ENCODE peak calls at places on chromosomes 12 and 14, in five cellular contexts. Z, C, P, Q and F are unnamed samples.

GRCh38 chr14:26328766-26329165 is 269.1 kb downstream of the NOVA1 start:
- DNase-seq in Z (no peak), C (no peak), P (no peak), Q (no peak), F (no peak)

GRCh38 chr12:105369014-105369413 is 38.5 kb downstream of the C12orf75 start:
- DNase-seq in Z (peak), C (no peak), P (peak), Q (no peak), F (no peak)

GRCh38 chr12:56723889-56724659 is 1.0 kb downstream of the NACA start:
- DNase-seq in Z (peak), C (no peak), P (peak), Q (no peak), F (peak)

GRCh38 chr14:56953884-56954283 is 143.6 kb upstream of the OTX2 start:
- DNase-seq in Z (no peak), C (no peak), P (no peak), Q (no peak), F (no peak)

GRCh38 chr12:10600988-10601387 is 12.4 kb downstream of the MAGOHB start:
- DNase-seq in Z (no peak), C (no peak), P (no peak), Q (no peak), F (no peak)

GRCh38 chr12:113159937-113160336 is 10.4 kb downstream of the CFAP73 start:
- DNase-seq in Z (no peak), C (no peak), P (no peak), Q (no peak), F (no peak)

GRCh38 chr14:59688224-59689170 is 111.9 kb upstream of the CCDC175 start:
- DNase-seq in Z (peak), C (peak), P (peak), Q (peak), F (peak)

GRCh38 chr12:66288121-66288520 is 14.2 kb upstream of the HELB start:
- DNase-seq in Z (no peak), C (no peak), P (no peak), Q (no peak), F (no peak)

GRCh38 chr12:6953417-6954315 is 2.5 kb downstream of the PTPN6 start:
- DNase-seq in Z (no peak), C (no peak), P (peak), Q (no peak), F (no peak)

GRCh38 chr14:76742961-76743360 is 18.3 kb upstream of the VASH1 start:
- DNase-seq in Z (no peak), C (no peak), P (no peak), Q (no peak), F (peak)

GRCh38 chr14:75204106-75204505 is 27.7 kb upstream of the TMED10 start:
- DNase-seq in Z (no peak), C (no peak), P (peak), Q (no peak), F (no peak)

GRCh38 chr12:24088751-24089150 is 139.3 kb upstream of the SOX5 start:
- DNase-seq in Z (peak), C (no peak), P (peak), Q (no peak), F (no peak)

GRCh38 chr12:68833508-68833907 is 25.5 kb downstream of the MDM2 start:
- DNase-seq in Z (no peak), C (no peak), P (no peak), Q (no peak), F (no peak)

GRCh38 chr12:22042981-22043669 is 2.9 kb upstream of the CMAS start:
- DNase-seq in Z (peak), C (no peak), P (peak), Q (no peak), F (peak)

DNA sequence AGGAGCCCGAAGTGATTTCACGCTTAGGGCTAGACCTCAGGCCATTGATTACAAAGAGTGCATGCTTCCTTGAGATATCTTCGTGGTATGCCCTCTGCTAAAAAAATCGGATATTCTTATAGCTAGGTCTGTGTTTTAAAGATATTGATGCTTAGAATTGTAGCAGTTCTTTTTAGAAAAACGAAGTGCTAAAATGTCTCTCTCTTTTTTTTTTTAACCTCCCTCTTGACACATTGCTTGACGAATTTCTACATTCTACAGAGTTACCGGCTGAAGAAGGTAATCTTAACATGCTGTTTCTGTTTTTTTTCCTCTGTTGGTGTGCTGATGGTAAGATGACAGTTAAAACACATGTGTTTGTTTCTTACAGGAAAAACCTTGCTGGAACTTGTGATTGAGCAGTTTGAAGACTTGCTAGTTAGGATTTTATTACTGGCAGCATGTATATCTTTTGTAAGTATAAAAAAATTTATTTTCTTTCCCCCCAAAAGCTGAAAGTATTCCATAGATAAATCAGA is 1.4 kb downstream of the ATP2A2 start:
- DNase-seq in Z (no peak), C (no peak), P (no peak), Q (no peak), F (no peak)
- H3K4me3 ChIP-seq in Z (peak), C (peak), P (peak), Q (peak), F (peak)

GRCh38 chr12:111841236-111841749 is 735 bp upstream of the MAPKAPK5 start:
- DNase-seq in Z (no peak), C (no peak), P (no peak), Q (no peak), F (no peak)
- H4K8ac ChIP-seq in Z (peak), C (no peak), P (peak), Q (no peak), F (peak)

GRCh38 chr12:92300781-92301180 is 155.1 kb upstream of the BTG1 start:
- DNase-seq in Z (no peak), C (no peak), P (no peak), Q (no peak), F (no peak)

GRCh38 chr12:92301329-92301728 is 155.7 kb upstream of the BTG1 start:
- DNase-seq in Z (no peak), C (no peak), P (no peak), Q (no peak), F (no peak)

GRCh38 chr12:92299344-92299743 is 153.7 kb upstream of the BTG1 start:
- DNase-seq in Z (no peak), C (no peak), P (no peak), Q (no peak), F (no peak)

GRCh38 chr12:92297932-92298681 is 152.5 kb upstream of the BTG1 start:
- DNase-seq in Z (peak), C (no peak), P (peak), Q (no peak), F (no peak)

GRCh38 chr12:92299744-92300143 is 154.1 kb upstream of the BTG1 start:
- DNase-seq in Z (no peak), C (no peak), P (no peak), Q (no peak), F (no peak)
- H2AFZ ChIP-seq in Z (no peak), C (no peak), P (no peak), Q (no peak), F (no peak)

DNA sequence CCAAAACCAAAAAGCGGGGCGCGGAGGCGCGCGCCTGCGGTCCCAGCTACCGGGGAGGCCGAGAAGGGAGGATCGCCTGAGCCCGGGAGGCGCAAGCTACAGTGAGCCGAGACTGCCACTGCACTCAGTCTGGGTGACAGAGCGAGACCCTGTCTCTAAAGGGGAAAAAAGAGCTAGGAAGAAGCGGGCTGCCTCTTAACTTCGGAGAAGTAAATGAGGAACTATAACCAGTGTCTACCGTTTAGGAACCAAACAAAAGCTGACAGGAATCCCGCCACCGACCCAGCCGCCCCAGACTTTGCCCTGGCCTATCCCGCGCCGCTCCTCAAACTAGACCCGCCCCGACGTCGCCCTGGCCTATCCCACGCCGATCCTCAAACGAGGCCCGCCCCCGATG is 611 bp upstream of the SIVA1 start:
- DNase-seq in Z (no peak), C (no peak), P (no peak), Q (no peak), F (no peak)
- H3K4me3 ChIP-seq in Z (peak), C (peak), P (peak), Q (peak), F (peak)

GRCh38 chr14:103072595-103073366 is 11.2 kb upstream of the LBHD2 start:
- DNase-seq in Z (no peak), C (no peak), P (no peak), Q (no peak), F (no peak)
- H4K8ac ChIP-seq in Z (no peak), C (peak), P (no peak), Q (no peak), F (no peak)

GRCh38 chr14:102849522-102850379 is 72.5 kb downstream of the TRAF3 start:
- DNase-seq in Z (peak), C (no peak), P (peak), Q (no peak), F (no peak)
- H2AFZ ChIP-seq in Z (no peak), C (no peak), P (no peak), Q (no peak), F (no peak)

GRCh38 chr12:26247873-26248272 is 52.5 kb downstream of the SSPN start:
- DNase-seq in Z (no peak), C (no peak), P (no peak), Q (no peak), F (no peak)

GRCh38 chr12:26246483-26247164 is 51.3 kb downstream of the SSPN start:
- DNase-seq in Z (no peak), C (no peak), P (no peak), Q (no peak), F (peak)

GRCh38 chr12:26242683-26243082 is 47.3 kb downstream of the SSPN start:
- DNase-seq in Z (no peak), C (no peak), P (no peak), Q (no peak), F (no peak)

GRCh38 chr12:26244503-26244902 is 49.1 kb downstream of the SSPN start:
- DNase-seq in Z (no peak), C (no peak), P (no peak), Q (no peak), F (no peak)

DNA sequence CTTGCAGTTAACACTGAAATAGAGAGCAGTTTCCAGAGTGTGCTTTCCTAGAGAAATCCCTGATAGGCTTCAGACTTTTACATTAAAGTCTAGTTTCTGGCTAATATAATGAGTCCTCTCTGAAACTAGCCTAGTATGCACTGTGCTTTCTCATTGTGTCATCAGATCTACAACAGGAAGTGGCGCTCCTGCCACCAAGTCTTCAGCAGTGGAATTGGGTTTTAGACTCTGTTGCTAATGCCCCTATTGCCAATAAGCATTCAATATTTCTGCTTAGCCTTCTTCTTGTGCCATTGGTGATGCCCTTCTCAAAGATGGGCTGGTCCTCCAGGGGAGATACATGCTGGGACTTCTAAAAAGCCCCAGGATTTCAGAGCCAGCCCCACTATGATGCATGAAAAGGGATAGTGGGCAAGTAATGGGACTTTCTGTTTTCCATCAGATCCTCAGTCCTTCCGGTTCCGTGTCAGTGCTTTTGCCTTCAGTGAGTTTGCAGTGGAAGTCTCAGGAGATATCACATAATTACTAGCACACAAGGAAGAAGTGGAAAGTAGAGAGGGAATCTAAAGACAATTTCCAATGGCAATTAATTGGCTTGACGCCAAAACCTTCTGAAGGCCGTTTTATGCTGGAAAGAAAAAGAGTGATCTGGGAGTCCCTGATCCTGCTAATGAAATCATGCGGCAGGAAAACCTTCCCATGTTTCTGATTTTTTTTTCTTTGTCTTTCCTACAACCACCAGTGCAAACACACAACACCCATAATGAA is 50.0 kb downstream of the SSPN start:
- DNase-seq in Z (no peak), C (no peak), P (no peak), Q (no peak), F (no peak)
- H3K4me3 ChIP-seq in Z (no peak), C (no peak), P (no peak), Q (no peak), F (no peak)

GRCh38 chr14:80565001-80565400 is 353.7 kb upstream of the DIO2 start:
- DNase-seq in Z (no peak), C (no peak), P (no peak), Q (no peak), F (peak)
- H4K8ac ChIP-seq in Z (no peak), C (no peak), P (no peak), Q (no peak), F (no peak)

GRCh38 chr12:124388038-124388676 is 93.3 kb downstream of the RFLNA start:
- DNase-seq in Z (no peak), C (no peak), P (no peak), Q (no peak), F (no peak)
- H2AFZ ChIP-seq in Z (peak), C (no peak), P (no peak), Q (peak), F (no peak)

DNA sequence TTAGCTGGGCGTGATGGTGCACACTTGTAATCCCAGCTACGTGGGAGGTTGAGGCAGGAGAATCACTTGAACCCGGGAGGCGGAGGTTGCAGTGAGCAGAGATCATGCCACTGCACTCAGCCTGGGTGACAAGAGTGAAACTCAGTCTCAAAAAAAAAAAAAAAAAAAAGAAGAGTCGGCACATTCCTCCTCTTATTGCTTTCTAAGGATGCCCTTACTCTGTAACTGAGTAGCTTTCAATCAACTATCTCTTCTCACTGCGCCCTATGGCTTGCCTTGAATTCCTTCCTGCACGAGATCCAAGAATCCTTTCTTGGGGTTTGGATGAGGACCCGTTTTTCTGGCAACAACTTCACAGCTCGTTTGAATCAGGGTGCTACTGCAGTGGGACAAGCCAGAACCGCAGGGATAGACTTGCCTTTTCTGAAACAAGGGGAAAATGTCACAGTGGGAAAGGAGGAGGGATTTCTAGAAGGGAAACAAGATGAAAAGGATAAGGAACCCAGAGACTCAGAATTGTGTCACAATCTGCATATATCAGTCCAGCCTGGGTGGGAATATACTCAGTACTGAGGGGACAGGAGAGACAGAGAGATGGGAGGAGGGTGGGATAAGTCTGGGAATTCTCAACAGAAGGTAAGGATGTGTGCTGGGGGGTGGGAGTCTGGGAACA is 16.1 kb upstream of the RND1 start:
- DNase-seq in Z (no peak), C (no peak), P (peak), Q (no peak), F (no peak)
- H3K4me3 ChIP-seq in Z (no peak), C (peak), P (peak), Q (no peak), F (no peak)